ENCODE peak calls at places on chromosome 11, in five cellular contexts. I, G, Z, U and O are unnamed samples.

GRCh38 chr11:1153951-1154487 is 3.7 kb upstream of the MUC5AC start:
- ATAC-seq in I (no peak), G (peak; percentile 84), Z (peak; percentile 74), U (peak; percentile 80), O (peak; percentile 82)

GRCh38 chr11:2729841-2730240 is 30.0 kb upstream of the KCNQ1OT1 start:
- ATAC-seq in I (no peak), G (no peak), Z (no peak), U (no peak), O (no peak)

GRCh38 chr11:15688351-15688792 is 573.6 kb downstream of the INSC start:
- ATAC-seq in I (no peak), G (peak; percentile 36), Z (peak; percentile 57), U (peak; percentile 30), O (no peak)

GRCh38 chr11:78419327-78419726 is 1.7 kb upstream of the GAB2 start:
- ATAC-seq in I (peak; percentile 15), G (no peak), Z (no peak), U (peak; percentile 5), O (peak; percentile 52)

GRCh38 chr11:11976476-11977187 is 31.8 kb downstream of the DKK3 start:
- ATAC-seq in I (no peak), G (no peak), Z (no peak), U (peak; percentile 3), O (no peak)

GRCh38 chr11:101435406-101435805 is 148.4 kb downstream of the TRPC6 start:
- ATAC-seq in I (no peak), G (no peak), Z (no peak), U (no peak), O (no peak)

GRCh38 chr11:86719781-86720463 is 47.5 kb upstream of the ME3 start:
- ATAC-seq in I (no peak), G (no peak), Z (no peak), U (no peak), O (no peak)

GRCh38 chr11:119228535-119229302 is 22.6 kb downstream of the CBL start:
- ATAC-seq in I (no peak), G (no peak), Z (no peak), U (no peak), O (no peak)

GRCh38 chr11:46800177-46800576 is 45.9 kb downstream of the CKAP5 start:
- ATAC-seq in I (no peak), G (no peak), Z (no peak), U (no peak), O (no peak)

DNA sequence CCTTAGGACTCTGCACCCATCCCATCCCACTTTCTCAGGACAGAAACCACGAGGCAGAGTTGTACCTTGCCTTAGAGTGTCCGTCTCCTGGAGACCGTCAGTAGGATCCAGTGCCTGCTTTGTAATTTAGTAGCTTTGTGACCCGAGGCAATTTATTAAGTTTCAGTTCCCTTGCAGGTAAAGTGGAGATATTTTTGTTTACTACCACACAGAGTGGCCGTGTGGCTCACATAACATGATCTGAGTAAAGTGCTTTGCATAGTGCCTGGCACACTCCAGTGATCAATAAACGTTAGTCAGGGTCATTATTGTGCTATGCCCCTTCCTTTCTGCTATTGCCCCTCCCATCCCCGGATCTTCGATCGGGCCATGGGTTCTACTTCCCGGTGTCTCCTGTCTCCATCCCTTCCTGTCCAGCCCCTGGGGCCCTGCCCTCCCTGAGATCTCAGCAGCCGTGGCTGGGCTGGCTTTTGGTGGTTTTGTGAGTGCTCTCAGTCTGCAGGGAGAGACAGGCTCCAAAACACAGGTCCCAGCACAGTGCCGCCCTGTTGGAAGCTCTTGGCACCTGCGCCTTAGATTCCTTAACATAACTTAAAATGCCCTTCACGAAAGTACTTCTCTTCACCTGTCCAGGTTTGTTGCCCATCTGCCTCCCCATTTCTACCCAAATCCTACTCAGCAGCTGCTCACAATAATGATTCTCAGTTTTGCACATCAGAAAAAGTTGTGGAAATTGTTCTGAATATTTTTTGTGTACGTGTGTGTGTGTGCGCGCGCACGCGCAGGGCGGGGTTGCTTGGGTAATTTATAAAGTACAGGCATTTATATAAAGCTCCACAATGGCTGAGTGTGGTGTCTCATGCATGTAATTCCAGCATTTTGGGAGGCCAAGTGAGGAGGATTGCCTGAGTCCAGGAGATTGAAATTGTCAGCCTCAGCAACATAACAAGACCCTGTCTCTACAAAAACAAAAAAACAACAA is 753.7 kb downstream of the NTM start:
- ATAC-seq in I (no peak), G (no peak), Z (no peak), U (no peak), O (no peak)
- TF ChIP-seq CTCF in I (no peak), G (no peak), Z (no peak), U (no peak), O (no peak)

GRCh38 chr11:67482736-67483497 is at the start of gene AIP:
- ATAC-seq in I (peak; percentile 96), G (peak; percentile 97), Z (peak; percentile 97), U (peak; percentile 98), O (peak; percentile 99)
- TF ChIP-seq CTCF in I (no peak), G (peak; percentile 15), Z (no peak), U (no peak), O (peak; percentile 60)

GRCh38 chr11:34791725-34792124 is 124.5 kb downstream of the APIP start:
- ATAC-seq in I (no peak), G (peak; percentile 84), Z (no peak), U (no peak), O (no peak)

GRCh38 chr11:34793666-34794065 is 122.5 kb downstream of the APIP start:
- ATAC-seq in I (no peak), G (no peak), Z (no peak), U (no peak), O (no peak)

GRCh38 chr11:34790620-34791019 is 125.6 kb downstream of the APIP start:
- ATAC-seq in I (no peak), G (no peak), Z (no peak), U (no peak), O (no peak)

GRCh38 chr11:34792814-34793241 is 123.4 kb downstream of the APIP start:
- ATAC-seq in I (no peak), G (no peak), Z (peak; percentile 78), U (no peak), O (no peak)

DNA sequence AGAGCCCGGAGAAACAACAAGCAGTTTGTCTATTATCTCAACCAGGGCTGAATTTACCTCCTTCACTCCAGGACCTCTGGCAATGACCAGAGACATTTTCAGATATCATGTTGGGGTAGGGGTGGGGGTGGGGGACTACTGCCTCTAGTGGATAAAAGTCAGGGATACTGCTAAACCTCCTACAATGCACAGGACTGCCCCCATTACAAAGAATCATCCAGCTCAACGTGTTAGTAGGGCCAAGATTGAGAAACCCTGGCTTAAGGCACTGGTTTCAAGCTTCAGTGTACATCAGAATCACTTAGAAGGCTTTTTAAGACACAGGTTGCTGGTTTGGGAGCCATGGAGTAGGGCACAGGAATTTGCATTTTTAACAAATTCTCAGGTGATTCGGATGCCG is 124.0 kb downstream of the APIP start:
- ATAC-seq in I (no peak), G (peak; percentile 72), Z (no peak), U (no peak), O (no peak)
- TF ChIP-seq CTCF in I (no peak), G (no peak), Z (no peak), U (no peak), O (no peak)

GRCh38 chr11:8265681-8266241 is 2.1 kb upstream of the LMO1 start:
- ATAC-seq in I (no peak), G (peak; percentile 71), Z (no peak), U (no peak), O (no peak)
- TF ChIP-seq CTCF in I (no peak), G (no peak), Z (no peak), U (no peak), O (no peak)